ENCODE peak calls at places on chromosomes 16 and 17, in eight cellular contexts. G is PC-3, O is H9, R is A549, E is mesendoderm, L is MM.1S, N is GM23248, C is GM23338. T is an unnamed sample.

GRCh38 chr16:85615852-85616607 is 2.9 kb downstream of the GSE1 start:
- DNase-seq in G (peak), O (peak), R (peak), E (peak), L (peak), N (peak), C (peak), T (peak)

GRCh38 chr16:74667215-74667765 is 613 bp upstream of the RFWD3 start:
- DNase-seq in G (no peak), O (peak), R (peak), E (peak), L (peak), N (peak), C (peak), T (peak)

GRCh38 chr17:83201206-83202001 is 122.0 kb downstream of the METRNL start:
- DNase-seq in G (no peak), O (no peak), R (no peak), E (no peak), L (no peak), N (peak), C (no peak), T (no peak)

GRCh38 chr16:80841231-80841630 is 36.8 kb upstream of the CDYL2 start:
- DNase-seq in G (no peak), O (no peak), R (no peak), E (no peak), L (no peak), N (no peak), C (no peak), T (no peak)

GRCh38 chr16:26070595-26071170 is 378.9 kb downstream of the HS3ST4 start:
- DNase-seq in G (no peak), O (no peak), R (no peak), E (peak), L (no peak), N (no peak), C (peak), T (peak)

GRCh38 chr17:79349506-79350400 is 261.1 kb downstream of the RBFOX3 start:
- DNase-seq in G (no peak), O (no peak), R (no peak), E (no peak), L (no peak), N (no peak), C (no peak), T (no peak)

GRCh38 chr17:46135879-46136562 is 57.2 kb downstream of the KANSL1 start:
- DNase-seq in G (no peak), O (no peak), R (no peak), E (no peak), L (no peak), N (no peak), C (no peak), T (no peak)

GRCh38 chr17:28290703-28291102 is 28.3 kb upstream of the TMEM97 start:
- DNase-seq in G (no peak), O (no peak), R (no peak), E (no peak), L (no peak), N (no peak), C (no peak), T (no peak)

GRCh38 chr16:85462405-85463227 is 150.5 kb upstream of the GSE1 start:
- DNase-seq in G (no peak), O (no peak), R (no peak), E (peak), L (no peak), N (peak), C (peak), T (peak)

GRCh38 chr16:67537636-67538591 is 9.3 kb downstream of the RIPOR1 start:
- DNase-seq in G (no peak), O (peak), R (no peak), E (peak), L (peak), N (peak), C (peak), T (no peak)

GRCh38 chr17:6495450-6496115 is 51.3 kb downstream of the PIMREG start:
- DNase-seq in G (no peak), O (peak), R (no peak), E (no peak), L (no peak), N (no peak), C (no peak), T (no peak)

GRCh38 chr16:19967561-19967960 is 82.9 kb upstream of the GPRC5B start:
- DNase-seq in G (no peak), O (peak), R (no peak), E (no peak), L (no peak), N (no peak), C (no peak), T (no peak)

GRCh38 chr17:8997994-8998628 is 23.2 kb upstream of the NTN1 start:
- DNase-seq in G (peak), O (peak), R (peak), E (peak), L (peak), N (peak), C (peak), T (peak)

GRCh38 chr17:44221072-44221861 is 1.8 kb upstream of the UBTF start:
- DNase-seq in G (peak), O (peak), R (peak), E (peak), L (peak), N (peak), C (peak), T (peak)

GRCh38 chr17:77385750-77386501 is 245.2 kb downstream of the SEC14L1 start:
- DNase-seq in G (no peak), O (no peak), R (no peak), E (no peak), L (no peak), N (peak), C (no peak), T (no peak)

GRCh38 chr17:64328875-64329405 is 61.7 kb downstream of the PECAM1 start:
- DNase-seq in G (no peak), O (no peak), R (no peak), E (no peak), L (no peak), N (no peak), C (no peak), T (no peak)

GRCh38 chr17:79231766-79232287 is 157.2 kb downstream of the ENGASE start:
- DNase-seq in G (no peak), O (no peak), R (no peak), E (no peak), L (no peak), N (peak), C (no peak), T (no peak)

GRCh38 chr16:23826528-23827244 is 9.1 kb upstream of the PRKCB start:
- DNase-seq in G (no peak), O (no peak), R (peak), E (no peak), L (no peak), N (no peak), C (no peak), T (no peak)

GRCh38 chr17:71168083-71168741 is 952.6 kb upstream of the SOX9 start:
- DNase-seq in G (no peak), O (no peak), R (no peak), E (no peak), L (no peak), N (no peak), C (no peak), T (no peak)

GRCh38 chr17:63136381-63137012 is 170.5 kb downstream of the TANC2 start:
- DNase-seq in G (no peak), O (no peak), R (no peak), E (peak), L (no peak), N (no peak), C (peak), T (no peak)

GRCh38 chr17:61405686-61406542 is 6.3 kb downstream of the TBX2 start:
- DNase-seq in G (no peak), O (peak), R (no peak), E (no peak), L (no peak), N (no peak), C (peak), T (no peak)

GRCh38 chr16:70592106-70592571 is 54.2 kb upstream of the IL34 start:
- DNase-seq in G (no peak), O (no peak), R (no peak), E (no peak), L (no peak), N (peak), C (no peak), T (no peak)

GRCh38 chr17:82950525-82951102 is 110.8 kb upstream of the ZNF750 start:
- DNase-seq in G (no peak), O (no peak), R (no peak), E (no peak), L (no peak), N (no peak), C (no peak), T (no peak)

GRCh38 chr17:378068-378467 is 25.5 kb upstream of the RPH3AL start:
- DNase-seq in G (no peak), O (no peak), R (no peak), E (peak), L (no peak), N (no peak), C (peak), T (no peak)

GRCh38 chr17:4331614-4332013 is 34.9 kb downstream of the UBE2G1 start:
- DNase-seq in G (no peak), O (no peak), R (no peak), E (no peak), L (no peak), N (no peak), C (no peak), T (no peak)

GRCh38 chr17:81169870-81170309 is 3.9 kb upstream of the AATK start:
- DNase-seq in G (no peak), O (no peak), R (no peak), E (no peak), L (no peak), N (no peak), C (no peak), T (no peak)

GRCh38 chr17:81173761-81174160 is 7.7 kb upstream of the AATK start:
- DNase-seq in G (no peak), O (no peak), R (no peak), E (no peak), L (no peak), N (peak), C (no peak), T (no peak)

GRCh38 chr17:81170727-81171494 is 4.9 kb upstream of the AATK start:
- DNase-seq in G (no peak), O (no peak), R (no peak), E (no peak), L (no peak), N (no peak), C (no peak), T (no peak)

GRCh38 chr17:81173354-81173753 is 7.3 kb upstream of the AATK start:
- DNase-seq in G (no peak), O (no peak), R (no peak), E (no peak), L (no peak), N (no peak), C (no peak), T (no peak)

DNA sequence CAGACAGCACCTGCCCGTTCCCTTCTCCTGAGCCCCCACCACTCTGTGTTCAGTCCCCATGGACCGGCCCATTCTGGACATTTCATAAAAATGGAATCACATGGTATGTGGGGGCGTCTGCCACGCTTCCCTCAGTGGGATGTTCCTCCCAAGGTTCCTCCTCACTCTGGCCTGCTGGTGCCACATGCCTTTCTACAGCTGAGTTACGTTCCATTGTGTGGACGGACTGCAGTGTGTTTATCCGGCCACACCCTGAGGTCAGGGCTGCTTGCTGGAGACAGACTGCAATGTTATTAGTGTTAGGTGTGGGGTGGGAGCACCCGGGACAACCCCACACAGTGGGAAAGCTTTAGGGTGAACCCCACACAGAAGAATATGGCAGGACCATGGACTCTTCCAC is 5.9 kb upstream of the AATK start:
- DNase-seq in G (no peak), O (no peak), R (no peak), E (no peak), L (no peak), N (peak), C (no peak), T (no peak)
- H3K4me2 ChIP-seq in G (no peak), O (no peak), R (no peak), E (no peak), L (no peak), N (no peak), C (no peak), T (no peak)

DNA sequence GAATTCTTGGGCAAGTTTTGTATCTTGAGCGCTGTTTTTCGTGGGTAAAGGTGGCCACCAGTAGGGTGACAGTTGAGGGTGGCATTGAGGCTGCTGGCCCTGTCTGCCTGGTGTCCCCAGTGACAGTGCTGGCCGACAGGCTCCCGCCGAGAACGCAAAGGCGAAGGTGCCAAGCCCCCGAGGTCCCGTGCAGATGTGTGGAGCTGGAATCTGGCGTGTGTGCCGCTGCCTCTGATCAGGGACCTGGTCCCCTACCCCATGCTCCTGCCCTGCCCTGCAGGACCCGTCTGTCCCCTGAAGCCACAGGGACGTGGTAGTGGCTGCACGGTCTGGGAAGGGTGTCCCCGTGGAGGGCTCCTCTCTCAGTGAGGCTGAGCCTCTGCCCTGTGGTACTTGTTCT is 3.5 kb downstream of the UBE2I start:
- DNase-seq in G (no peak), O (no peak), R (no peak), E (no peak), L (no peak), N (no peak), C (no peak), T (no peak)
- H3K4me2 ChIP-seq in G (no peak), O (no peak), R (no peak), E (no peak), L (no peak), N (no peak), C (no peak), T (no peak)

GRCh38 chr17:17774009-17774881 is 62.5 kb downstream of the SREBF1 start:
- DNase-seq in G (peak), O (no peak), R (peak), E (no peak), L (no peak), N (peak), C (peak), T (no peak)
- H3K4me2 ChIP-seq in G (peak), O (no peak), R (peak), E (no peak), L (no peak), N (no peak), C (no peak), T (no peak)

DNA sequence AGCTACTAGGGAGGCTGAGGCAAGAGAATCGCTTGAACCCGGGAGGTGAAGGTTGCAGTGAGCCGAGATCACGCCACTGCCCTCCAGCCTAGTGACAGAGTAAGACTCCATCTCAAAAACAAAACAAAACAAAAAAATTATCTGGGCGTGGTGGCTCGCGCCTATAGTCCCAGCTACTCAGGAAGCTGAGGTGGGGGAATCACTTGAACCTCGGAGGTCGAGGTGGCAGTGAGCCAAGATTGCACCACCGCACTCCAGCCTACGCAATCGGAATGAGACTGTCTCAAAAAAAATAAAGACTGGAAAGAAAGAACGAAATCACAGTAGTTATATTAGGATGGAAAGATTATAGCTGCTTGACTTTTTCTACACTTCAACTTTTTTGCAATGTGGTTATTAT is 18.9 kb downstream of the COG1 start:
- DNase-seq in G (no peak), O (no peak), R (no peak), E (no peak), L (no peak), N (no peak), C (no peak), T (no peak)
- H3K4me2 ChIP-seq in G (no peak), O (no peak), R (no peak), E (no peak), L (no peak), N (no peak), C (no peak), T (no peak)

GRCh38 chr17:49055181-49055927 is 58.2 kb downstream of the IGF2BP1 start:
- DNase-seq in G (no peak), O (peak), R (no peak), E (peak), L (no peak), N (no peak), C (peak), T (no peak)
- H3K4me2 ChIP-seq in G (no peak), O (no peak), R (no peak), E (no peak), L (no peak), N (no peak), C (peak), T (no peak)

GRCh38 chr17:1423456-1424135 is 23.6 kb upstream of the YWHAE start:
- DNase-seq in G (no peak), O (no peak), R (no peak), E (no peak), L (no peak), N (peak), C (no peak), T (no peak)
- H3K4me2 ChIP-seq in G (peak), O (no peak), R (peak), E (no peak), L (no peak), N (peak), C (no peak), T (no peak)

GRCh38 chr17:75067856-75068255 is 19.9 kb upstream of the SLC16A5 start:
- DNase-seq in G (no peak), O (no peak), R (no peak), E (no peak), L (peak), N (no peak), C (no peak), T (no peak)
- H3K4me2 ChIP-seq in G (no peak), O (no peak), R (no peak), E (no peak), L (peak), N (no peak), C (no peak), T (no peak)

GRCh38 chr16:88316151-88316550 is 66.6 kb upstream of the ZNF469 start:
- DNase-seq in G (no peak), O (no peak), R (no peak), E (no peak), L (no peak), N (no peak), C (no peak), T (no peak)
- H3K4me2 ChIP-seq in G (peak), O (no peak), R (peak), E (no peak), L (no peak), N (no peak), C (no peak), T (no peak)

DNA sequence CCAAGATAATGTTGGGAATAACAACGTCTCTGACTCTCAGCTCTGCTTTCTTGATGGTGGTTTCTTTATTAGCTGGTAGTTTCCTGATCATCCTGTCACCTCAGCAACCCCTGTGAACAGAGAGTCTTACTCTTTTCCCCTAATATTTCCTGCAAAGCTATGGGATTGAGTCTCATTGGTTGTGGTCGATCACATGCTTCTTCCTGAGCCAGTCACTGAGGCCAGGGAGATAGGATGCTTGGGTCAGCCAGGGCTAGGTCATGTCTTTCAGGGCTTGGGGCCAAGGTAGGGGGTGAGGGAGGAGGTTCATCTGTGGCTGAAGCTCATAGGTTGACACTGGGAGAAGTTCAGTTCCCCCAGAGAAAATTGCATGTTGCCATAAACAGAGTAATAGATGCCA is 114.3 kb downstream of the ABCC1 start:
- DNase-seq in G (no peak), O (no peak), R (no peak), E (no peak), L (no peak), N (no peak), C (no peak), T (no peak)
- H3K4me2 ChIP-seq in G (no peak), O (no peak), R (no peak), E (no peak), L (no peak), N (no peak), C (no peak), T (no peak)

GRCh38 chr16:11536104-11536866 is 50.4 kb downstream of the LITAF start:
- DNase-seq in G (no peak), O (no peak), R (no peak), E (no peak), L (no peak), N (no peak), C (no peak), T (no peak)
- H3K4me2 ChIP-seq in G (no peak), O (no peak), R (no peak), E (no peak), L (no peak), N (no peak), C (no peak), T (no peak)

T was measured in neuronal stem cell.